ENCODE peak calls at places on chromosome X, in six cellular contexts. One of them, this sample, is unnamed. For H3K4me1, the result is how much of the 10 kb centered on the place peaks cover.

GRCh38 chrX:48883729-48884128 is 13.8 kb downstream of the TIMM17B start:
- DNase-seq in RWPE2: no peak
- DNase-seq in CD8-positive, alpha-beta memory T cell: no peak
- DNase-seq in sigmoid colon: no peak
- DNase-seq in A549: no peak
- DNase-seq in mesendoderm: peak
- DNase-seq in this sample: no peak

GRCh38 chrX:63673896-63674295 is 111.1 kb downstream of the ARHGEF9 start:
- DNase-seq in RWPE2: no peak
- DNase-seq in CD8-positive, alpha-beta memory T cell: no peak
- DNase-seq in sigmoid colon: no peak
- DNase-seq in A549: no peak
- DNase-seq in mesendoderm: no peak
- DNase-seq in this sample: no peak

GRCh38 chrX:34563809-34564208 is 93.3 kb downstream of the TMEM47 start:
- DNase-seq in RWPE2: no peak
- DNase-seq in CD8-positive, alpha-beta memory T cell: no peak
- DNase-seq in sigmoid colon: no peak
- DNase-seq in A549: no peak
- DNase-seq in mesendoderm: peak
- DNase-seq in this sample: no peak

GRCh38 chrX:45505214-45505613 is 304.5 kb upstream of the DIPK2B start:
- DNase-seq in RWPE2: no peak
- DNase-seq in CD8-positive, alpha-beta memory T cell: no peak
- DNase-seq in sigmoid colon: no peak
- DNase-seq in A549: no peak
- DNase-seq in mesendoderm: no peak
- DNase-seq in this sample: peak

GRCh38 chrX:81708506-81708905 is 506.6 kb downstream of the SH3BGRL start:
- DNase-seq in RWPE2: no peak
- DNase-seq in CD8-positive, alpha-beta memory T cell: no peak
- DNase-seq in sigmoid colon: no peak
- DNase-seq in A549: no peak
- DNase-seq in mesendoderm: no peak
- DNase-seq in this sample: no peak

GRCh38 chrX:50697691-50698090 is 116.3 kb downstream of the SHROOM4 start:
- DNase-seq in RWPE2: no peak
- DNase-seq in CD8-positive, alpha-beta memory T cell: no peak
- DNase-seq in sigmoid colon: no peak
- DNase-seq in A549: no peak
- DNase-seq in mesendoderm: peak
- DNase-seq in this sample: peak

GRCh38 chrX:139304471-139304870 is 226.1 kb upstream of the F9 start:
- DNase-seq in RWPE2: no peak
- DNase-seq in CD8-positive, alpha-beta memory T cell: no peak
- DNase-seq in sigmoid colon: no peak
- DNase-seq in A549: no peak
- DNase-seq in mesendoderm: no peak
- DNase-seq in this sample: no peak

GRCh38 chrX:103651374-103651773 is 22.6 kb downstream of the TCEAL1 start:
- DNase-seq in RWPE2: no peak
- DNase-seq in CD8-positive, alpha-beta memory T cell: no peak
- DNase-seq in sigmoid colon: no peak
- DNase-seq in A549: no peak
- DNase-seq in mesendoderm: no peak
- DNase-seq in this sample: no peak

GRCh38 chrX:15073313-15073712 is 196.6 kb downstream of the ASB9 start:
- DNase-seq in RWPE2: no peak
- DNase-seq in CD8-positive, alpha-beta memory T cell: no peak
- DNase-seq in sigmoid colon: no peak
- DNase-seq in A549: no peak
- DNase-seq in mesendoderm: no peak
- DNase-seq in this sample: no peak

GRCh38 chrX:13128104-13128503 is 83.7 kb upstream of the FAM9C start:
- DNase-seq in RWPE2: no peak
- DNase-seq in CD8-positive, alpha-beta memory T cell: no peak
- DNase-seq in sigmoid colon: no peak
- DNase-seq in A549: no peak
- DNase-seq in mesendoderm: no peak
- DNase-seq in this sample: no peak

GRCh38 chrX:5829060-5829459 is 399.6 kb downstream of the NLGN4X start:
- DNase-seq in RWPE2: no peak
- DNase-seq in CD8-positive, alpha-beta memory T cell: no peak
- DNase-seq in sigmoid colon: no peak
- DNase-seq in A549: no peak
- DNase-seq in mesendoderm: no peak
- DNase-seq in this sample: no peak

GRCh38 chrX:12210921-12211320 is 72.6 kb downstream of the FRMPD4 start:
- DNase-seq in RWPE2: no peak
- DNase-seq in CD8-positive, alpha-beta memory T cell: no peak
- DNase-seq in sigmoid colon: no peak
- DNase-seq in A549: no peak
- DNase-seq in mesendoderm: no peak
- DNase-seq in this sample: peak

GRCh38 chrX:138775501-138775900 is 64.0 kb upstream of the FGF13 start:
- DNase-seq in RWPE2: no peak
- DNase-seq in CD8-positive, alpha-beta memory T cell: no peak
- DNase-seq in sigmoid colon: no peak
- DNase-seq in A549: peak
- DNase-seq in mesendoderm: peak
- DNase-seq in this sample: no peak

GRCh38 chrX:2404816-2405215 is 96.0 kb downstream of the DHRSX start:
- DNase-seq in RWPE2: no peak
- DNase-seq in CD8-positive, alpha-beta memory T cell: no peak
- DNase-seq in sigmoid colon: no peak
- DNase-seq in A549: no peak
- DNase-seq in mesendoderm: no peak
- DNase-seq in this sample: no peak

GRCh38 chrX:29257516-29257915 is 670.3 kb downstream of the IL1RAPL1 start:
- DNase-seq in RWPE2: no peak
- DNase-seq in CD8-positive, alpha-beta memory T cell: no peak
- DNase-seq in sigmoid colon: no peak
- DNase-seq in A549: no peak
- DNase-seq in mesendoderm: no peak
- DNase-seq in this sample: no peak

GRCh38 chrX:113421432-113421831 is 580.8 kb upstream of the AMOT start:
- DNase-seq in RWPE2: no peak
- DNase-seq in CD8-positive, alpha-beta memory T cell: no peak
- DNase-seq in sigmoid colon: no peak
- DNase-seq in A549: no peak
- DNase-seq in mesendoderm: no peak
- DNase-seq in this sample: no peak

GRCh38 chrX:74343970-74344622 is 40.1 kb downstream of the ZCCHC13 start:
- DNase-seq in RWPE2: no peak
- DNase-seq in CD8-positive, alpha-beta memory T cell: peak
- DNase-seq in sigmoid colon: no peak
- DNase-seq in A549: peak
- DNase-seq in mesendoderm: peak
- DNase-seq in this sample: peak

GRCh38 chrX:151722241-151722846 is 6.5 kb downstream of the FATE1 start:
- DNase-seq in RWPE2: no peak
- DNase-seq in CD8-positive, alpha-beta memory T cell: no peak
- DNase-seq in sigmoid colon: peak
- DNase-seq in A549: peak
- DNase-seq in mesendoderm: peak
- DNase-seq in this sample: no peak

GRCh38 chrX:38627683-38628082 is 66.3 kb downstream of the TSPAN7 start:
- DNase-seq in RWPE2: no peak
- DNase-seq in CD8-positive, alpha-beta memory T cell: no peak
- DNase-seq in sigmoid colon: no peak
- DNase-seq in A549: no peak
- DNase-seq in mesendoderm: peak
- DNase-seq in this sample: peak

DNA sequence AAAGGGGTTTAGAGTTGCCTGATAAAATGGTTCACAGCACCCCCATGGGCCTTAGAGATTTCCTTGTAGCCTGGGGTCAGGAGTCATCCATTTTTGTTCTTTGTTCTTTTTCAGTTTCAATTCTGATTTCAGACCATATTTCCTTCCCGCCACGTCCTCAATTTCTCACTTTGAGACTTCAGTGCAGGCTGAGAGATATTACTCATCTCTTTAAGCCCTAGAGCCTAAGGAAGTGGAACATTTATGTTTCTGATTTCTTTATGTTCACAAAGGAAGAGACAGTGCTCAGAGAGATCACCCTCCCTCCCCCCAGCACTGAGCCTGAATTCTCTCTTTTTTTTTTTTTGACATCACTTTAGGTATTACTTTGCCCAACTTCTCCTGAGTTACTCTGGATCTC is 56.3 kb downstream of the MSN start:
- DNase-seq in RWPE2: no peak
- DNase-seq in CD8-positive, alpha-beta memory T cell: peak
- DNase-seq in sigmoid colon: no peak
- DNase-seq in A549: no peak
- DNase-seq in mesendoderm: no peak
- DNase-seq in this sample: no peak
- H3K4me1 ChIP-seq in RWPE2: under half
- H3K4me1 ChIP-seq in CD8-positive, alpha-beta memory T cell: half or more
- H3K4me1 ChIP-seq in sigmoid colon: under half
- H3K4me1 ChIP-seq in A549: under half
- H3K4me1 ChIP-seq in mesendoderm: under half
- H3K4me1 ChIP-seq in this sample: under half

GRCh38 chrX:24186986-24187385 is 37.5 kb downstream of the ZFX start:
- DNase-seq in RWPE2: no peak
- DNase-seq in CD8-positive, alpha-beta memory T cell: no peak
- DNase-seq in sigmoid colon: no peak
- DNase-seq in A549: no peak
- DNase-seq in mesendoderm: no peak
- DNase-seq in this sample: no peak

GRCh38 chrX:24190500-24191156 is 41.1 kb downstream of the ZFX start:
- DNase-seq in RWPE2: no peak
- DNase-seq in CD8-positive, alpha-beta memory T cell: no peak
- DNase-seq in sigmoid colon: no peak
- DNase-seq in A549: no peak
- DNase-seq in mesendoderm: no peak
- DNase-seq in this sample: no peak

GRCh38 chrX:24186483-24186882 is 37.0 kb downstream of the ZFX start:
- DNase-seq in RWPE2: no peak
- DNase-seq in CD8-positive, alpha-beta memory T cell: no peak
- DNase-seq in sigmoid colon: no peak
- DNase-seq in A549: no peak
- DNase-seq in mesendoderm: no peak
- DNase-seq in this sample: no peak

GRCh38 chrX:24184018-24184417 is 34.5 kb downstream of the ZFX start:
- DNase-seq in RWPE2: no peak
- DNase-seq in CD8-positive, alpha-beta memory T cell: no peak
- DNase-seq in sigmoid colon: no peak
- DNase-seq in A549: no peak
- DNase-seq in mesendoderm: no peak
- DNase-seq in this sample: no peak

DNA sequence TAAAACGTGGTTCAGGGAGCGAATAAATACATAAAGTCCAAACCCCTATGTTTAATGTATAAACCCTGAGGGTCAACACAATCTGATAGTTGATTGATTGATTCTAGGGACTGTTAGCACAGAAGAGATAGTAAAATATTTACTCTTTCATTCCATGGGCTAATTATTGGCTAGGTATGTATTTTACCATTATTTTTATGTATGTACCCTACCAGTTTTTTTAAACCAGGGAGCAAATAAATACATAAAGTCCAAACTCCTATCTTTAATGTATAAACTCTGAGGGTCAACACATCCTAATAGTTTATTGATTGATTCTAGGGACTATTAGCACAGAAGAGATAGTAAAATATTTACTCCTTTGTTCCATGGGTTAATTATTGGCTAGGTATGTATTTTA is 40.0 kb downstream of the ZFX start:
- DNase-seq in RWPE2: no peak
- DNase-seq in CD8-positive, alpha-beta memory T cell: no peak
- DNase-seq in sigmoid colon: no peak
- DNase-seq in A549: no peak
- DNase-seq in mesendoderm: no peak
- DNase-seq in this sample: no peak
- H3K4me1 ChIP-seq in RWPE2: under half
- H3K4me1 ChIP-seq in CD8-positive, alpha-beta memory T cell: under half
- H3K4me1 ChIP-seq in sigmoid colon: under half
- H3K4me1 ChIP-seq in A549: half or more
- H3K4me1 ChIP-seq in mesendoderm: under half
- H3K4me1 ChIP-seq in this sample: under half

GRCh38 chrX:154542723-154543424 is 3.8 kb downstream of the G6PD start:
- DNase-seq in RWPE2: no peak
- DNase-seq in CD8-positive, alpha-beta memory T cell: no peak
- DNase-seq in sigmoid colon: no peak
- DNase-seq in A549: peak
- DNase-seq in mesendoderm: no peak
- DNase-seq in this sample: no peak

GRCh38 chrX:154544885-154545284 is 1.8 kb downstream of the G6PD start:
- DNase-seq in RWPE2: no peak
- DNase-seq in CD8-positive, alpha-beta memory T cell: no peak
- DNase-seq in sigmoid colon: no peak
- DNase-seq in A549: no peak
- DNase-seq in mesendoderm: no peak
- DNase-seq in this sample: no peak

GRCh38 chrX:154540897-154541535 is 5.6 kb downstream of the G6PD start:
- DNase-seq in RWPE2: peak
- DNase-seq in CD8-positive, alpha-beta memory T cell: no peak
- DNase-seq in sigmoid colon: no peak
- DNase-seq in A549: no peak
- DNase-seq in mesendoderm: no peak
- DNase-seq in this sample: no peak

GRCh38 chrX:154541589-154541895 is 5.1 kb downstream of the G6PD start:
- DNase-seq in RWPE2: no peak
- DNase-seq in CD8-positive, alpha-beta memory T cell: no peak
- DNase-seq in sigmoid colon: no peak
- DNase-seq in A549: no peak
- DNase-seq in mesendoderm: no peak
- DNase-seq in this sample: no peak

DNA sequence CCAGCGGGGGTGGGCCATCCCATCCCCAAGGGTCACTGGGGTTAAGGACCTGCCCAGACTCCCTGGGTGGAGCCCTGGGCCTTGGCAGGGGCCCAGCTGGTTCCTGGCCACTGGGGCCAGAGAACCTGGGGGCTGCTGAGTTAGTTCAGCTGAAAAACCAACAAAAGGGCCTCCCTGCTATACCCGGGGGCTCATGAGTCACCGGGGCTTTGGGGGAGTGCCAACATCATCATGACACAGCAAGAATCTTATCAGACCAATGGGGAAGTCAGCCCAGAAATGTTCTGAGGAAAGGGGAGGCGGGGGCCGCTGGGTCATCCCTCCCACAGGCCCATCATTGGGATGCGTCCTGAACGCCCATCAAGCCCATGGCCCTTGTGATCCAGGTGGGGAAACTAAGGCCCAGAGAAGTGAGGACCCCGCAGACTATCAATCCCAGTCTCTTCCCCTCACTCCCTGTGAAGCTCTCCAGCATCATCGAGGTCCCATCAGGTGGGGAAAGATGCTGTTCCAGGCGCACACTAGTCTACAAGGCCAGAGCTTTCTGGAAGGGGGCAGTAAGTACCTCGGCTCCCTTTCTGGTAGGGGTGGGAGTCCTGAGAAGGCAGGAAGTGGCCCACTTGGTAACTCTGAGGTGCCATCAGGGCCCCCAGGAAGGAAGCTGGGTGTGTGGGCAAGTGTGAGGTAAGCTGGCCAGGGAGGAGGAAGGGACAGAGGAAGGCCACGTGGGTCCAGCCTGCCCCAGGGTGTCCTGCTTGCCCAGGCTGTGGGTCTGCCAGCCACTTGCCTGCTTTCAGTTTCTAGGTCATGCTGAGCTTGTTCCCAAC is 4.5 kb downstream of the G6PD start:
- DNase-seq in RWPE2: no peak
- DNase-seq in CD8-positive, alpha-beta memory T cell: no peak
- DNase-seq in sigmoid colon: peak
- DNase-seq in A549: peak
- DNase-seq in mesendoderm: peak
- DNase-seq in this sample: no peak
- H3K4me1 ChIP-seq in RWPE2: under half
- H3K4me1 ChIP-seq in CD8-positive, alpha-beta memory T cell: under half
- H3K4me1 ChIP-seq in sigmoid colon: under half
- H3K4me1 ChIP-seq in A549: half or more
- H3K4me1 ChIP-seq in mesendoderm: under half
- H3K4me1 ChIP-seq in this sample: under half

GRCh38 chrX:132481449-132481848 is 7.4 kb downstream of the MBNL3 start:
- DNase-seq in RWPE2: no peak
- DNase-seq in CD8-positive, alpha-beta memory T cell: no peak
- DNase-seq in sigmoid colon: no peak
- DNase-seq in A549: no peak
- DNase-seq in mesendoderm: no peak
- DNase-seq in this sample: no peak
- H3K4me1 ChIP-seq in RWPE2: under half
- H3K4me1 ChIP-seq in CD8-positive, alpha-beta memory T cell: under half
- H3K4me1 ChIP-seq in sigmoid colon: under half
- H3K4me1 ChIP-seq in A549: under half
- H3K4me1 ChIP-seq in mesendoderm: under half
- H3K4me1 ChIP-seq in this sample: under half

This sample was measured in keratinocyte.